ENCODE peak calls at places on chromosome 20, in four cellular contexts. V, H, L and A are unnamed samples.
A peak's percentile ranks its signal among the peaks of the same experiment; 100 is the strongest.

GRCh38 chr20:10474606-10475184 is 39.6 kb downstream of the SLX4IP start:
- DNase-seq in L (no peak), V (no peak), H (no peak), A (no peak)

GRCh38 chr20:54506643-54507042 is 31.2 kb downstream of the DOK5 start:
- DNase-seq in L (no peak), V (no peak), H (no peak), A (no peak)

GRCh38 chr20:23092409-23092756 is 6.3 kb upstream of the CD93 start:
- DNase-seq in L (no peak), V (no peak), H (no peak), A (peak; percentile 37)

GRCh38 chr20:63056236-63057132 is 49.7 kb upstream of the BHLHE23 start:
- DNase-seq in H (peak; percentile 82), L (peak; percentile 53), V (peak; percentile 52), A (peak; percentile 79)

GRCh38 chr20:62548483-62548882 is 72.7 kb upstream of the GATA5 start:
- DNase-seq in H (no peak), V (no peak), L (no peak), A (no peak)

GRCh38 chr20:54293526-54293925 is 85.6 kb downstream of the PFDN4 start:
- DNase-seq in H (no peak), L (no peak), V (no peak), A (no peak)

GRCh38 chr20:17610566-17611289 is 40.9 kb downstream of the DSTN start:
- DNase-seq in L (no peak), V (peak; percentile 61), H (peak; percentile 92), A (no peak)

GRCh38 chr20:47317127-47317895 is 39.2 kb downstream of the ZMYND8 start:
- DNase-seq in H (peak; percentile 96), V (peak; percentile 65), L (peak; percentile 82), A (peak; percentile 76)

GRCh38 chr20:43731927-43732326 is 5.1 kb upstream of the GTSF1L start:
- DNase-seq in H (no peak), V (no peak), L (no peak), A (no peak)

GRCh38 chr20:43416591-43417228 is 41.0 kb upstream of the SRSF6 start:
- DNase-seq in V (no peak), L (no peak), H (no peak), A (no peak)

GRCh38 chr20:43658068-43658722 is 8.7 kb upstream of the MYBL2 start:
- DNase-seq in V (no peak), L (peak; percentile 37), H (no peak), A (no peak)

GRCh38 chr20:25439328-25439727 is 31.9 kb downstream of the GINS1 start:
- DNase-seq in L (no peak), V (no peak), H (no peak), A (no peak)

GRCh38 chr20:23114018-23114417 is 27.9 kb upstream of the CD93 start:
- DNase-seq in L (no peak), H (no peak), V (no peak), A (no peak)

GRCh38 chr20:16066571-16066970 is 506.7 kb downstream of the KIF16B start:
- DNase-seq in L (no peak), V (no peak), H (no peak), A (no peak)

GRCh38 chr20:64092258-64093012 is 8.2 kb upstream of the LKAAEAR1 start:
- DNase-seq in L (no peak), V (no peak), H (no peak), A (no peak)

GRCh38 chr20:32638848-32639247 is 34.9 kb downstream of the C20orf203 start:
- DNase-seq in H (no peak), V (no peak), L (no peak), A (no peak)

GRCh38 chr20:17443326-17443858 is 87.8 kb downstream of the BFSP1 start:
- DNase-seq in H (no peak), V (no peak), L (no peak), A (no peak)

GRCh38 chr20:58513580-58514285 is 1.5 kb downstream of the APCDD1L start:
- DNase-seq in H (peak; percentile 23), L (no peak), V (no peak), A (no peak)

GRCh38 chr20:44566811-44567210 is 15.6 kb upstream of the PKIG start:
- DNase-seq in H (no peak), L (no peak), V (no peak), A (no peak)

GRCh38 chr20:2220298-2220697 is 75.5 kb upstream of the TGM3 start:
- DNase-seq in L (no peak), H (no peak), V (no peak), A (no peak)

GRCh38 chr20:20184149-20184548 is 131.8 kb downstream of the CFAP61 start:
- DNase-seq in L (peak; percentile 16), H (no peak), V (no peak), A (peak; percentile 5)

GRCh38 chr20:60715172-60715571 is 536.9 kb upstream of the CDH4 start:
- DNase-seq in V (no peak), L (peak; percentile 11), H (no peak), A (peak; percentile 21)

GRCh38 chr20:46364670-46365482 is 41.5 kb downstream of the ELMO2 start:
- DNase-seq in L (no peak), V (no peak), H (peak; percentile 76), A (no peak)

GRCh38 chr20:21936720-21937380 is 231.4 kb downstream of the PAX1 start:
- DNase-seq in H (no peak), V (no peak), L (no peak), A (no peak)

GRCh38 chr20:10376271-10377075 is 57.5 kb downstream of the MKKS start:
- DNase-seq in H (no peak), V (no peak), L (no peak), A (no peak)

GRCh38 chr20:3224681-3225421 is 14.1 kb downstream of the SLC4A11 start:
- DNase-seq in V (no peak), H (no peak), L (no peak), A (no peak)

GRCh38 chr20:31841928-31842327 is 3.5 kb downstream of the FOXS1 start:
- DNase-seq in L (peak; percentile 79), V (no peak), H (no peak), A (peak; percentile 72)

GRCh38 chr20:23875606-23876237 is 3.8 kb downstream of the CST5 start:
- DNase-seq in V (no peak), L (no peak), H (peak; percentile 77), A (no peak)

GRCh38 chr20:40945754-40946451 is 82.7 kb upstream of the TOP1 start:
- DNase-seq in V (no peak), L (peak; percentile 59), H (no peak), A (no peak)

GRCh38 chr20:45179166-45179565 is 4.5 kb downstream of the PI3 start:
- DNase-seq in L (no peak), V (no peak), H (no peak), A (no peak)

GRCh38 chr20:63230800-63231268 is 4.9 kb upstream of the BIRC7 start:
- DNase-seq in V (no peak), H (no peak), L (peak; percentile 56), A (peak; percentile 51)

GRCh38 chr20:13610205-13610604 is 28.5 kb downstream of the TASP1 start:
- DNase-seq in H (no peak), L (peak; percentile 38), V (no peak), A (peak; percentile 12)

GRCh38 chr20:63544958-63545516 is 2.5 kb downstream of the SRMS start:
- DNase-seq in H (no peak), L (peak; percentile 78), V (no peak), A (no peak)

GRCh38 chr20:4161447-4162251 is 146.3 kb upstream of the RNF24 start:
- DNase-seq in L (no peak), V (peak; percentile 62), H (no peak), A (no peak)

GRCh38 chr20:63136296-63136695 is 79.6 kb downstream of the YTHDF1 start:
- DNase-seq in L (no peak), V (peak; percentile 39), H (no peak), A (no peak)

GRCh38 chr20:2663364-2663886 is 591 bp downstream of the IDH3B start:
- DNase-seq in L (no peak), V (no peak), H (no peak), A (peak; percentile 34)

GRCh38 chr20:56411759-56412472 is at the start of gene CASS4:
- DNase-seq in L (no peak), V (no peak), H (peak; percentile 77), A (peak; percentile 89)
- TF ChIP-seq POLR2A in L (no peak), V (no peak), H (no peak), A (no peak)

GRCh38 chr20:36298795-36299339 is 7.3 kb upstream of the DLGAP4 start:
- DNase-seq in L (no peak), H (peak; percentile 43), V (no peak), A (no peak)
- TF ChIP-seq POLR2A in L (no peak), H (no peak), V (no peak), A (no peak)

GRCh38 chr20:34215711-34216381 is 25.4 kb upstream of the ASIP start:
- DNase-seq in L (peak; percentile 77), H (peak; percentile 93), V (peak; percentile 73), A (peak; percentile 65)
- TF ChIP-seq POLR2A in L (no peak), H (no peak), V (no peak), A (peak; percentile 70)

GRCh38 chr20:49279677-49280462 is 2.0 kb upstream of the ZNFX1 start:
- DNase-seq in H (no peak), L (no peak), V (no peak), A (no peak)
- TF ChIP-seq POLR2A in H (no peak), L (no peak), V (no peak), A (peak; percentile 25)

GRCh38 chr20:35742741-35743523 is 872 bp upstream of the RBM39 start:
- DNase-seq in L (peak; percentile 33), V (no peak), H (no peak), A (peak; percentile 51)
- TF ChIP-seq POLR2A in L (no peak), V (no peak), H (no peak), A (no peak)

GRCh38 chr20:49281913-49282467 is 4.1 kb upstream of the ZNFX1 start:
- DNase-seq in H (no peak), V (no peak), L (no peak), A (no peak)
- TF ChIP-seq POLR2A in H (no peak), V (no peak), L (no peak), A (no peak)